ENCODE peak calls at places on chromosomes 12 and 14, in five cellular contexts. One of them, this sample, is unnamed.

GRCh38 chr12:96336489-96336888 is 63.8 kb downstream of the CDK17 start:
- DNase-seq in suprapubic skin: no peak
- DNase-seq in A549: no peak
- DNase-seq in tibial nerve: no peak
- DNase-seq in esophagus squamous epithelium: no peak
- DNase-seq in this sample: no peak

GRCh38 chr14:56874375-56874774 is 64.1 kb upstream of the OTX2 start:
- DNase-seq in suprapubic skin: no peak
- DNase-seq in A549: peak
- DNase-seq in tibial nerve: no peak
- DNase-seq in esophagus squamous epithelium: no peak
- DNase-seq in this sample: no peak

GRCh38 chr12:49974231-49974675 is 1.5 kb downstream of the AQP6 start:
- DNase-seq in suprapubic skin: no peak
- DNase-seq in A549: peak
- DNase-seq in tibial nerve: peak
- DNase-seq in esophagus squamous epithelium: no peak
- DNase-seq in this sample: no peak

GRCh38 chr12:87866602-87867292 is 162.5 kb downstream of the C12orf50 start:
- DNase-seq in suprapubic skin: no peak
- DNase-seq in A549: peak
- DNase-seq in tibial nerve: no peak
- DNase-seq in esophagus squamous epithelium: no peak
- DNase-seq in this sample: no peak

GRCh38 chr12:21989819-21990412 is 48.7 kb upstream of the ABCC9 start:
- DNase-seq in suprapubic skin: no peak
- DNase-seq in A549: peak
- DNase-seq in tibial nerve: no peak
- DNase-seq in esophagus squamous epithelium: no peak
- DNase-seq in this sample: no peak

GRCh38 chr14:94024549-94024948 is 1.6 kb upstream of the OTUB2 start:
- DNase-seq in suprapubic skin: no peak
- DNase-seq in A549: no peak
- DNase-seq in tibial nerve: no peak
- DNase-seq in esophagus squamous epithelium: no peak
- DNase-seq in this sample: no peak

GRCh38 chr14:51610766-51611165 is 40.9 kb upstream of the FRMD6 start:
- DNase-seq in suprapubic skin: no peak
- DNase-seq in A549: no peak
- DNase-seq in tibial nerve: no peak
- DNase-seq in esophagus squamous epithelium: no peak
- DNase-seq in this sample: no peak

GRCh38 chr14:105120056-105120455 is 48.5 kb downstream of the JAG2 start:
- DNase-seq in suprapubic skin: no peak
- DNase-seq in A549: no peak
- DNase-seq in tibial nerve: no peak
- DNase-seq in esophagus squamous epithelium: no peak
- DNase-seq in this sample: no peak

GRCh38 chr12:52006726-52007157 is at the start of gene TAMALIN:
- DNase-seq in suprapubic skin: no peak
- DNase-seq in A549: no peak
- DNase-seq in tibial nerve: peak
- DNase-seq in esophagus squamous epithelium: no peak
- DNase-seq in this sample: no peak

GRCh38 chr14:103859416-103860202 is 12.2 kb upstream of the PPP1R13B start:
- DNase-seq in suprapubic skin: no peak
- DNase-seq in A549: no peak
- DNase-seq in tibial nerve: no peak
- DNase-seq in esophagus squamous epithelium: no peak
- DNase-seq in this sample: no peak

GRCh38 chr12:132326646-132327045 is 2.7 kb downstream of the GALNT9 start:
- DNase-seq in suprapubic skin: no peak
- DNase-seq in A549: no peak
- DNase-seq in tibial nerve: no peak
- DNase-seq in esophagus squamous epithelium: no peak
- DNase-seq in this sample: no peak

GRCh38 chr12:90174198-90174510 is 465.5 kb upstream of the ATP2B1 start:
- DNase-seq in suprapubic skin: no peak
- DNase-seq in A549: peak
- DNase-seq in tibial nerve: no peak
- DNase-seq in esophagus squamous epithelium: no peak
- DNase-seq in this sample: no peak

GRCh38 chr12:104218935-104219334 is 3.4 kb downstream of the TXNRD1 start:
- DNase-seq in suprapubic skin: no peak
- DNase-seq in A549: no peak
- DNase-seq in tibial nerve: no peak
- DNase-seq in esophagus squamous epithelium: no peak
- DNase-seq in this sample: no peak

GRCh38 chr12:107558141-107558815 is 127.3 kb upstream of the PWP1 start:
- DNase-seq in suprapubic skin: no peak
- DNase-seq in A549: no peak
- DNase-seq in tibial nerve: no peak
- DNase-seq in esophagus squamous epithelium: no peak
- DNase-seq in this sample: no peak

GRCh38 chr12:24756479-24757024 is 192.3 kb downstream of the BCAT1 start:
- DNase-seq in suprapubic skin: no peak
- DNase-seq in A549: no peak
- DNase-seq in tibial nerve: no peak
- DNase-seq in esophagus squamous epithelium: no peak
- DNase-seq in this sample: no peak

GRCh38 chr14:52878469-52878868 is 72.4 kb downstream of the FERMT2 start:
- DNase-seq in suprapubic skin: no peak
- DNase-seq in A549: no peak
- DNase-seq in tibial nerve: no peak
- DNase-seq in esophagus squamous epithelium: no peak
- DNase-seq in this sample: no peak

GRCh38 chr12:104796475-104796862 is 161.6 kb downstream of the SLC41A2 start:
- DNase-seq in suprapubic skin: no peak
- DNase-seq in A549: no peak
- DNase-seq in tibial nerve: no peak
- DNase-seq in esophagus squamous epithelium: no peak
- DNase-seq in this sample: no peak

GRCh38 chr14:65850429-65851145 is 438.1 kb downstream of the FUT8 start:
- DNase-seq in suprapubic skin: no peak
- DNase-seq in A549: no peak
- DNase-seq in tibial nerve: no peak
- DNase-seq in esophagus squamous epithelium: no peak
- DNase-seq in this sample: no peak

DNA sequence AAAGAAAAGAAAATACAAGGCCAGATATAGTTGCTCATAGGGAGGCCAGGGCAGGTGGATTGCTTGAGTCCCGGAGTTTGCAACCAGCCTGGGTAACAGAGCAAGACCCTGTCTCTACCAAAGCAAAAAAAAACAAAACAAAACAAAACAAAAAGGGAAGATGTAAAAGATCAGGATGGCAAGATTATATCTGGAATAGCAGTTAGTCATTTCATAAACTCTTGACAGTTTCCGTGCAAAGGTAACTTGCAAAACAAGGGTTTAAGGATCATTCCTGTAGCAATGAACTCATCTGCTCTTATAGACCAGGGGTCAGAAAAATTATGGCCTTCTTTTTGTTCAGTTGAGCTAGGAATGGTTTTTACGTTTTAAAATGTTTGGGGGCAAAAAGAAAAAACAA is 29.6 kb downstream of the GIT2 start:
- DNase-seq in suprapubic skin: no peak
- DNase-seq in A549: no peak
- DNase-seq in tibial nerve: no peak
- DNase-seq in esophagus squamous epithelium: no peak
- DNase-seq in this sample: no peak
- H3K27ac ChIP-seq in suprapubic skin: no peak
- H3K27ac ChIP-seq in A549: no peak
- H3K27ac ChIP-seq in tibial nerve: no peak
- H3K27ac ChIP-seq in esophagus squamous epithelium: no peak
- H3K27ac ChIP-seq in this sample: no peak

GRCh38 chr12:3034067-3034750 is 43.0 kb upstream of the TSPAN9 start:
- DNase-seq in suprapubic skin: no peak
- DNase-seq in A549: peak
- DNase-seq in tibial nerve: peak
- DNase-seq in esophagus squamous epithelium: no peak
- DNase-seq in this sample: no peak

GRCh38 chr12:3035171-3035570 is 42.0 kb upstream of the TSPAN9 start:
- DNase-seq in suprapubic skin: no peak
- DNase-seq in A549: no peak
- DNase-seq in tibial nerve: no peak
- DNase-seq in esophagus squamous epithelium: no peak
- DNase-seq in this sample: no peak

GRCh38 chr12:3032770-3033537 is 44.2 kb upstream of the TSPAN9 start:
- DNase-seq in suprapubic skin: no peak
- DNase-seq in A549: no peak
- DNase-seq in tibial nerve: no peak
- DNase-seq in esophagus squamous epithelium: no peak
- DNase-seq in this sample: no peak

GRCh38 chr12:3032161-3032560 is 45.0 kb upstream of the TSPAN9 start:
- DNase-seq in suprapubic skin: no peak
- DNase-seq in A549: no peak
- DNase-seq in tibial nerve: no peak
- DNase-seq in esophagus squamous epithelium: no peak
- DNase-seq in this sample: no peak

GRCh38 chr12:3033538-3033865 is 43.7 kb upstream of the TSPAN9 start:
- DNase-seq in suprapubic skin: no peak
- DNase-seq in A549: no peak
- DNase-seq in tibial nerve: no peak
- DNase-seq in esophagus squamous epithelium: no peak
- DNase-seq in this sample: no peak
- H3K4me3 ChIP-seq in suprapubic skin: no peak
- H3K4me3 ChIP-seq in A549: no peak
- H3K4me3 ChIP-seq in tibial nerve: no peak
- H3K4me3 ChIP-seq in esophagus squamous epithelium: no peak
- H3K4me3 ChIP-seq in this sample: no peak

DNA sequence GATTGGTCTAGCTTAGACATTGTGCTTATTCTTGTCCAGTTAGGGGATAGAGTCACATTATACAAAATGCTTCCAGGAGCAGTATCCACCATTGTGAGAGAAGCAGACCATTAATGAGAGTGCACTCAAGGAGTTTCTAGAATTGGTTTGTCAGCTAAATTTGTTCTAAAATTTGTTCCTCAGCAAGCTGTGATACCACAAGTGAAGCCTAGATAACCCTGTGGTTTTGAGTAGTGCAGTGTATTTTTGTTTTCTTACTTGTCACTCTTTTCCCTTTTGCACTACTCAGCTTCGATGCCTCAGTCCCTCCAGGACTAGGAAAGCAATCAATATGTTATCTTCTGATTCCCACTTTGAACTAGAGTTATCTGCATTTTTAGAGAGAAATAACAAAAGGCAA is 42.5 kb upstream of the AKAP6 start:
- DNase-seq in suprapubic skin: no peak
- DNase-seq in A549: no peak
- DNase-seq in tibial nerve: no peak
- DNase-seq in esophagus squamous epithelium: no peak
- DNase-seq in this sample: no peak
- TF ChIP-seq CTCF in suprapubic skin: no peak
- TF ChIP-seq CTCF in A549: no peak
- TF ChIP-seq CTCF in tibial nerve: no peak
- TF ChIP-seq CTCF in esophagus squamous epithelium: no peak
- TF ChIP-seq CTCF in this sample: no peak

DNA sequence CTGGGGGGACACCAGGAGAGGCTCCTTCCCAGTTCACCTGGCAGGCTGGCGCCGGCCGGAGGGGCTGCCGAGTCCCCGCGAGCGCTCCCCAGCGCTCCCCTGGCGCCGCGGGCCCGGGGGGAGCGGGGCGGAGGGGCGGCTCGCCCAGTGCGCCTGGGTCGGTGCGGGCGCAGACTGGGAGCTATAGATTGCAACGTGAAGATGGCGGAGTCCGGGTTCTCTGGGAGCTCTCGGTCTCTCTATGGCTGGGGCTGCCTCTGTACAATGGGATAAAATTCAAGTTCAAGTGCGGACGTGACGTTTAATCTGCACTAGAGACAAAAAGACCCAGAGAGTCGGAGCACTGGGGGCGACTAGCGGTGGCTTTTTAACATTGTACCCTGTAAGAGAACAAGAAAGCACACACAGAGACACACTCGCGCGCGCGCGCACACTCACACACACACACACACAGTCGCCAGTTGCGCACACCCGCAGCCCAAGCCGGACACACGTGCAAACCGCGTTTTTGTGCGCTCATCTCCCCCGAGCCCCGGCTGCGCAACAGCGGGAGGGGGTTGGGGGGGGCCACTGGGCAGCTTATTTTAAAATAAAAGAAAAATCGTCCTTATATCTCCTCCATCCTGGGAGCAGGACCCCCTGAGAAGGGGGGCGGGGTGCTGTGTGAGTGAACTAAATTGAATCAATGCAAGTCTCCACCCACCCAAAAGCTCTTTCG is at the start of gene BCL11B:
- DNase-seq in suprapubic skin: peak
- DNase-seq in A549: peak
- DNase-seq in tibial nerve: no peak
- DNase-seq in esophagus squamous epithelium: peak
- DNase-seq in this sample: no peak
- H3K27ac ChIP-seq in suprapubic skin: peak
- H3K27ac ChIP-seq in A549: peak
- H3K27ac ChIP-seq in tibial nerve: no peak
- H3K27ac ChIP-seq in esophagus squamous epithelium: peak
- H3K27ac ChIP-seq in this sample: no peak

GRCh38 chr12:130872179-130873096 is 572 bp downstream of the RAN start:
- DNase-seq in suprapubic skin: no peak
- DNase-seq in A549: peak
- DNase-seq in tibial nerve: no peak
- DNase-seq in esophagus squamous epithelium: no peak
- DNase-seq in this sample: no peak

GRCh38 chr12:130875193-130875592 is 3.3 kb downstream of the RAN start:
- DNase-seq in suprapubic skin: no peak
- DNase-seq in A549: no peak
- DNase-seq in tibial nerve: no peak
- DNase-seq in esophagus squamous epithelium: no peak
- DNase-seq in this sample: no peak

GRCh38 chr12:130873106-130873795 is 1.4 kb downstream of the RAN start:
- DNase-seq in suprapubic skin: no peak
- DNase-seq in A549: no peak
- DNase-seq in tibial nerve: no peak
- DNase-seq in esophagus squamous epithelium: no peak
- DNase-seq in this sample: no peak

GRCh38 chr12:130874696-130875095 is 2.8 kb downstream of the RAN start:
- DNase-seq in suprapubic skin: no peak
- DNase-seq in A549: no peak
- DNase-seq in tibial nerve: no peak
- DNase-seq in esophagus squamous epithelium: no peak
- DNase-seq in this sample: no peak

DNA sequence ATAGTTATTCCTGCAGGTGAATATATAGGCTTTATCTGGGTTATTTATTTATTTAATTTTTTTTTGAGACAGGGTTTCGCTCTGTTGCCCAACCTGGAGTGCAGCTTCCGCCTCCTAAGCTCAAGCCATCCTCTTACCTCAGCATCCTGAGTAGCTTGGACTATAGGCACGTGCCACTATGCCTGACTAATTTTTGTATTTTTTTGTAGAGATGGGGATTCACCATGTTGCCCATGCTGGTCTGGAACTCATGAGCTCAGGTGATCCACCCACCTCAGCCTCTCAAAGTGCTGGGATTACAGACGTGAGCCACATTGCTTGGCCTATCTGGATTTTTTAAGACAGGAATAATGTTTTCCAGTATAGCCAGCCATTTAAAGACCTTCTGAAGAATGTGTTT is 2.0 kb downstream of the RAN start:
- DNase-seq in suprapubic skin: no peak
- DNase-seq in A549: no peak
- DNase-seq in tibial nerve: no peak
- DNase-seq in esophagus squamous epithelium: no peak
- DNase-seq in this sample: no peak
- H3K4me3 ChIP-seq in suprapubic skin: no peak
- H3K4me3 ChIP-seq in A549: peak
- H3K4me3 ChIP-seq in tibial nerve: no peak
- H3K4me3 ChIP-seq in esophagus squamous epithelium: peak
- H3K4me3 ChIP-seq in this sample: no peak